ENCODE peak calls at places on chromosome 14, in four cellular contexts. One of them, this sample, is unnamed.

GRCh38 chr14:87250992-87251391 is 742.0 kb downstream of the GALC start:
- DNase-seq in HCT116: no peak
- DNase-seq in K562: no peak
- DNase-seq in HepG2: no peak
- DNase-seq in this sample: no peak

GRCh38 chr14:77302926-77303325 is 17.8 kb downstream of the POMT2 start:
- DNase-seq in HCT116: peak
- DNase-seq in K562: peak
- DNase-seq in HepG2: peak
- DNase-seq in this sample: no peak

GRCh38 chr14:71169028-71169427 is 261.8 kb downstream of the PCNX1 start:
- DNase-seq in HCT116: no peak
- DNase-seq in K562: peak
- DNase-seq in HepG2: no peak
- DNase-seq in this sample: no peak

GRCh38 chr14:59126714-59127436 is 61.6 kb upstream of the DAAM1 start:
- DNase-seq in HCT116: peak
- DNase-seq in K562: peak
- DNase-seq in HepG2: peak
- DNase-seq in this sample: peak

GRCh38 chr14:102949801-102950451 is 27.5 kb downstream of the AMN start:
- DNase-seq in HCT116: no peak
- DNase-seq in K562: no peak
- DNase-seq in HepG2: no peak
- DNase-seq in this sample: no peak

GRCh38 chr14:23356662-23357061 is 4.0 kb upstream of the SLC22A17 start:
- DNase-seq in HCT116: no peak
- DNase-seq in K562: no peak
- DNase-seq in HepG2: no peak
- DNase-seq in this sample: no peak

GRCh38 chr14:82595466-82595865 is 1061.8 kb upstream of the SEL1L start:
- DNase-seq in HCT116: no peak
- DNase-seq in K562: no peak
- DNase-seq in HepG2: no peak
- DNase-seq in this sample: no peak

GRCh38 chr14:89661392-89661791 is 244.4 kb upstream of the FOXN3 start:
- DNase-seq in HCT116: no peak
- DNase-seq in K562: no peak
- DNase-seq in HepG2: no peak
- DNase-seq in this sample: no peak

GRCh38 chr14:68782091-68782981 is 10.5 kb downstream of the ZFP36L1 start:
- DNase-seq in HCT116: no peak
- DNase-seq in K562: no peak
- DNase-seq in HepG2: no peak
- DNase-seq in this sample: no peak

GRCh38 chr14:89249296-89249565 is 167.8 kb downstream of the FOXN3 start:
- DNase-seq in HCT116: no peak
- DNase-seq in K562: no peak
- DNase-seq in HepG2: no peak
- DNase-seq in this sample: no peak

GRCh38 chr14:84857571-84857970 is 672.4 kb upstream of the FLRT2 start:
- DNase-seq in HCT116: no peak
- DNase-seq in K562: no peak
- DNase-seq in HepG2: no peak
- DNase-seq in this sample: no peak

GRCh38 chr14:65222434-65222833 is 120.1 kb upstream of the MAX start:
- DNase-seq in HCT116: peak
- DNase-seq in K562: peak
- DNase-seq in HepG2: no peak
- DNase-seq in this sample: no peak

GRCh38 chr14:21300892-21301291 is 21.0 kb downstream of the RPGRIP1 start:
- DNase-seq in HCT116: no peak
- DNase-seq in K562: no peak
- DNase-seq in HepG2: no peak
- DNase-seq in this sample: no peak

GRCh38 chr14:50479041-50479440 is 53.3 kb downstream of the MAP4K5 start:
- DNase-seq in HCT116: no peak
- DNase-seq in K562: no peak
- DNase-seq in HepG2: no peak
- DNase-seq in this sample: no peak

GRCh38 chr14:90396342-90397339 is at the start of gene CALM1:
- DNase-seq in HCT116: peak
- DNase-seq in K562: peak
- DNase-seq in HepG2: peak
- DNase-seq in this sample: no peak

GRCh38 chr14:62428429-62429203 is 616.6 kb downstream of the KCNH5 start:
- DNase-seq in HCT116: no peak
- DNase-seq in K562: no peak
- DNase-seq in HepG2: no peak
- DNase-seq in this sample: no peak

GRCh38 chr14:24289649-24290283 is 9.8 kb downstream of the DHRS1 start:
- DNase-seq in HCT116: no peak
- DNase-seq in K562: no peak
- DNase-seq in HepG2: no peak
- DNase-seq in this sample: no peak

GRCh38 chr14:103198429-103199140 is 75.3 kb downstream of the TNFAIP2 start:
- DNase-seq in HCT116: no peak
- DNase-seq in K562: no peak
- DNase-seq in HepG2: peak
- DNase-seq in this sample: no peak

GRCh38 chr14:89504602-89505320 is 87.7 kb upstream of the FOXN3 start:
- DNase-seq in HCT116: no peak
- DNase-seq in K562: no peak
- DNase-seq in HepG2: no peak
- DNase-seq in this sample: no peak

GRCh38 chr14:50667491-50668007 is 557 bp downstream of the SAV1 start:
- DNase-seq in HCT116: no peak
- DNase-seq in K562: peak
- DNase-seq in HepG2: no peak
- DNase-seq in this sample: no peak

GRCh38 chr14:51095854-51096823 is 1.2 kb upstream of the TRIM9 start:
- DNase-seq in HCT116: no peak
- DNase-seq in K562: no peak
- DNase-seq in HepG2: no peak
- DNase-seq in this sample: no peak

GRCh38 chr14:103696466-103697071 is 18.7 kb downstream of the XRCC3 start:
- DNase-seq in HCT116: no peak
- DNase-seq in K562: no peak
- DNase-seq in HepG2: no peak
- DNase-seq in this sample: no peak

GRCh38 chr14:61678966-61679365 is 16.3 kb upstream of the HIF1A start:
- DNase-seq in HCT116: no peak
- DNase-seq in K562: no peak
- DNase-seq in HepG2: no peak
- DNase-seq in this sample: no peak

GRCh38 chr14:100555436-100556067 is 31.7 kb downstream of the BEGAIN start:
- DNase-seq in HCT116: no peak
- DNase-seq in K562: no peak
- DNase-seq in HepG2: no peak
- DNase-seq in this sample: no peak

GRCh38 chr14:38278035-38278434 is 22.1 kb upstream of the CLEC14A start:
- DNase-seq in HCT116: no peak
- DNase-seq in K562: no peak
- DNase-seq in HepG2: no peak
- DNase-seq in this sample: no peak

GRCh38 chr14:105019861-105020814 is 745 bp downstream of the CDCA4 start:
- DNase-seq in HCT116: no peak
- DNase-seq in K562: no peak
- DNase-seq in HepG2: no peak
- DNase-seq in this sample: no peak

GRCh38 chr14:61451491-61451890 is 130.1 kb downstream of the PRKCH start:
- DNase-seq in HCT116: no peak
- DNase-seq in K562: no peak
- DNase-seq in HepG2: no peak
- DNase-seq in this sample: no peak

GRCh38 chr14:103118663-103119404 is 4.4 kb upstream of the TNFAIP2 start:
- DNase-seq in HCT116: no peak
- DNase-seq in K562: peak
- DNase-seq in HepG2: no peak
- DNase-seq in this sample: no peak

GRCh38 chr14:56650075-56650474 is 70.5 kb downstream of the TMEM260 start:
- DNase-seq in HCT116: no peak
- DNase-seq in K562: no peak
- DNase-seq in HepG2: no peak
- DNase-seq in this sample: no peak

GRCh38 chr14:103770902-103771301 is 55.3 kb downstream of the ZFYVE21 start:
- DNase-seq in HCT116: no peak
- DNase-seq in K562: no peak
- DNase-seq in HepG2: no peak
- DNase-seq in this sample: no peak

GRCh38 chr14:75738192-75738591 is 77.1 kb downstream of the TTLL5 start:
- DNase-seq in HCT116: no peak
- DNase-seq in K562: no peak
- DNase-seq in HepG2: no peak
- DNase-seq in this sample: no peak

GRCh38 chr14:79584679-79585078 is 626.6 kb downstream of the DIO2 start:
- DNase-seq in HCT116: no peak
- DNase-seq in K562: no peak
- DNase-seq in HepG2: no peak
- DNase-seq in this sample: no peak

GRCh38 chr14:64758711-64759554 is 54.7 kb downstream of the PLEKHG3 start:
- DNase-seq in HCT116: no peak
- DNase-seq in K562: no peak
- DNase-seq in HepG2: peak
- DNase-seq in this sample: no peak

GRCh38 chr14:36519431-36520321 is at the start of gene NKX2-1:
- DNase-seq in HCT116: no peak
- DNase-seq in K562: no peak
- DNase-seq in HepG2: no peak
- DNase-seq in this sample: no peak

GRCh38 chr14:23984891-23985607 is 3.7 kb upstream of the DHRS4L2 start:
- DNase-seq in HCT116: no peak
- DNase-seq in K562: no peak
- DNase-seq in HepG2: peak
- DNase-seq in this sample: no peak

GRCh38 chr14:87152701-87153100 is 840.3 kb downstream of the GALC start:
- DNase-seq in HCT116: no peak
- DNase-seq in K562: no peak
- DNase-seq in HepG2: no peak
- DNase-seq in this sample: no peak

GRCh38 chr14:57323703-57324102 is 54.9 kb downstream of the AP5M1 start:
- DNase-seq in HCT116: no peak
- DNase-seq in K562: no peak
- DNase-seq in HepG2: no peak
- DNase-seq in this sample: no peak

GRCh38 chr14:55291480-55292081 is 20.4 kb downstream of the FBXO34 start:
- DNase-seq in HCT116: no peak
- DNase-seq in K562: no peak
- DNase-seq in HepG2: peak
- DNase-seq in this sample: no peak

GRCh38 chr14:55297611-55298323 is 26.5 kb downstream of the FBXO34 start:
- DNase-seq in HCT116: no peak
- DNase-seq in K562: no peak
- DNase-seq in HepG2: peak
- DNase-seq in this sample: no peak

GRCh38 chr14:55298423-55298822 is 27.2 kb downstream of the FBXO34 start:
- DNase-seq in HCT116: no peak
- DNase-seq in K562: no peak
- DNase-seq in HepG2: no peak
- DNase-seq in this sample: no peak

DNA sequence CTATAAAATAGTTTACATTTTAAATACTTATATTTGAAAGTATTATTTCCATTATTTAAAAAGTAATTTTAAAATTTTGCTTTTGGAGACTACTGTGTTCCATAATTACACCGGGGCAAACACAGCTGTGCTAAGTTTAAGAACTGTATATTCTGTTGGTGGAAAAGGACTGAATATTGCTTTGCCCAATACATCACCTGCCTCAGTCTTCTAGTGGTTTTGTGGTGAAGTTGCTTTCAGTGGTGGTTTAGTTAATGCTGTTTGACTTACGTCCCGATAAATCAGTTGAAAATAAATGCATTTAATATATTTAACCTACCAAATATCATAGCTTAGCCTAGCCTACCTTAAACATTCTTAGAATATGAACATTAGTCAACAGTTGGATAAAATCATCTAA is 23.4 kb downstream of the FBXO34 start:
- DNase-seq in HCT116: no peak
- DNase-seq in K562: no peak
- DNase-seq in HepG2: no peak
- DNase-seq in this sample: no peak
- TF ChIP-seq TCF7L2 in HCT116: no peak
- TF ChIP-seq TCF7L2 in K562: no peak
- TF ChIP-seq TCF7L2 in HepG2: no peak
- TF ChIP-seq TCF7L2 in this sample: no peak

DNA sequence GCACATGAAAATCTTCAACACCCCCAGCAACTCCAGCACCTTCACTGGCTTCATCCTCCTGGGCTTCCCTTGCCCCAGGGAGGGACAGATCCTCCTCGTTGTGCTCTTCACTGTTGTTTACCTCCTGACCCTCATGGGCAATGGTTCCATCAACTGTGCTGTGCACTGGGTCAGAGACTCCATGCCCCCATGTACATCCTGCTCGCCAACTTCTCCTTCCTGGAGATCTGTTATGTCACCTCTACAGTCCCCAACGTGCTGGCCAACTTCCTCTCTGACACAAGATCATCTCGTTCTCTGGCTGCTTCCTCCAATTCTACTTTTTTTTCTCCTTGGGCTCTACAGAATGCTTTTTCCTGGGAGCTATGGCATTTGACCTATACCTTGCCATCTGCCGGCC is 11.5 kb upstream of the OR11G2 start:
- DNase-seq in HCT116: no peak
- DNase-seq in K562: no peak
- DNase-seq in HepG2: no peak
- DNase-seq in this sample: no peak
- TF ChIP-seq POLR2AphosphoS5 in HCT116: no peak
- TF ChIP-seq POLR2AphosphoS5 in K562: no peak
- TF ChIP-seq POLR2AphosphoS5 in HepG2: no peak
- TF ChIP-seq POLR2AphosphoS5 in this sample: no peak

DNA sequence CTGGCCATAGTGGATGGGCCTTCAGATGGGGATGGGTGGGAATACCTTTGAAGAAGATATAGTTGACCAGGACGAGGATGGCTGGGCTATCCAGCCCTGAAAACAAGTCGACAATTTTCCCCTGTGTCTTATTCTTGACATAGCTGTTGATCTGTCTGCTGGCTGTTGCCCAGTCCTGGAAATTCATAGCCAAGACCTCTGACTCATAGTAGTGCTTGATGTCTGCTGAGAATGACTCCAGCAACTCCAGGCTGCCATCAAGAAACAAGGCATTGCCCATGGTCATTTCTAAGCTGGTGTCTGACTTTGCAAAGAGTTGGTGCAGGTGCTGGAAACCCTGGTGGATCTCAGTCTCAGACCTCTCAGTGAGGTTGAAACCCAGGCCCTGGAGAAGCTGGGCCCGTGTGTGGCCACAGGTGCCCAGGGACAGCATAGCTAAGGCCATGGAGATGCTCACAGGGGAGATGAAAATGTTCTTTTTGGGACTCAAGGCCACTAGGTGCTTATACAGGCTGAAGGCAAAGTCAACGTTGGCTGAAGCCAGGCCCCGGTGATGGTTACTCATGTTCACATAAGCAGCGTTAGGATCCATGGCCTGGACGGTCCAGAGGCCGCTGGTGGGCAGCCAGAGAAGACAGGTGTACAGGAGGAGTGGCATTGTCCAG is 9.0 kb downstream of the SERPINA6 start:
- DNase-seq in HCT116: no peak
- DNase-seq in K562: no peak
- DNase-seq in HepG2: no peak
- DNase-seq in this sample: no peak
- TF ChIP-seq TCF7L2 in HCT116: no peak
- TF ChIP-seq TCF7L2 in K562: no peak
- TF ChIP-seq TCF7L2 in HepG2: no peak
- TF ChIP-seq TCF7L2 in this sample: no peak

GRCh38 chr14:54662491-54663116 is 95.7 kb downstream of the SAMD4A start:
- DNase-seq in HCT116: no peak
- DNase-seq in K562: no peak
- DNase-seq in HepG2: peak
- DNase-seq in this sample: no peak
- TF ChIP-seq POLR2AphosphoS5 in HCT116: no peak
- TF ChIP-seq POLR2AphosphoS5 in K562: no peak
- TF ChIP-seq POLR2AphosphoS5 in HepG2: no peak
- TF ChIP-seq POLR2AphosphoS5 in this sample: no peak

This sample was measured in Panc1.